ENCODE peak calls at places on chromosomes 12 and 14, in eight cellular contexts. One of them, this sample, is unnamed.

GRCh38 chr12:10130042-10130441 is at the start of gene CLEC7A:
- DNase-seq in B cell: peak
- DNase-seq in progenitor cell of endocrine pancreas: no peak
- DNase-seq in CD8-positive, alpha-beta memory T cell: no peak
- DNase-seq in nucleus accumbens: no peak
- DNase-seq in body of pancreas: no peak
- DNase-seq in CD4-positive, alpha-beta memory T cell: no peak
- DNase-seq in AG09309: no peak
- DNase-seq in this sample: no peak

GRCh38 chr12:47811581-47812484 is 7.9 kb downstream of the HDAC7 start:
- DNase-seq in CD4-positive, alpha-beta memory T cell: no peak
- DNase-seq in AG09309: peak
- DNase-seq in B cell: no peak
- DNase-seq in nucleus accumbens: no peak
- DNase-seq in progenitor cell of endocrine pancreas: no peak
- DNase-seq in body of pancreas: no peak
- DNase-seq in CD8-positive, alpha-beta memory T cell: no peak
- DNase-seq in this sample: no peak

GRCh38 chr14:101551729-101552595 is 9.3 kb upstream of the DIO3 start:
- DNase-seq in CD8-positive, alpha-beta memory T cell: no peak
- DNase-seq in AG09309: no peak
- DNase-seq in CD4-positive, alpha-beta memory T cell: no peak
- DNase-seq in progenitor cell of endocrine pancreas: no peak
- DNase-seq in nucleus accumbens: no peak
- DNase-seq in B cell: no peak
- DNase-seq in body of pancreas: no peak
- DNase-seq in this sample: no peak

GRCh38 chr12:92890601-92891106 is 38.4 kb downstream of the EEA1 start:
- DNase-seq in body of pancreas: no peak
- DNase-seq in B cell: no peak
- DNase-seq in progenitor cell of endocrine pancreas: no peak
- DNase-seq in CD4-positive, alpha-beta memory T cell: no peak
- DNase-seq in CD8-positive, alpha-beta memory T cell: no peak
- DNase-seq in AG09309: no peak
- DNase-seq in nucleus accumbens: no peak
- DNase-seq in this sample: no peak

GRCh38 chr12:18580286-18580685 is 157.5 kb downstream of the PLCZ1 start:
- DNase-seq in body of pancreas: no peak
- DNase-seq in CD8-positive, alpha-beta memory T cell: no peak
- DNase-seq in B cell: no peak
- DNase-seq in nucleus accumbens: no peak
- DNase-seq in progenitor cell of endocrine pancreas: no peak
- DNase-seq in CD4-positive, alpha-beta memory T cell: no peak
- DNase-seq in AG09309: no peak
- DNase-seq in this sample: no peak

GRCh38 chr12:64820593-64820992 is 3.9 kb upstream of the TBC1D30 start:
- DNase-seq in CD8-positive, alpha-beta memory T cell: no peak
- DNase-seq in AG09309: no peak
- DNase-seq in B cell: no peak
- DNase-seq in progenitor cell of endocrine pancreas: no peak
- DNase-seq in body of pancreas: no peak
- DNase-seq in nucleus accumbens: no peak
- DNase-seq in CD4-positive, alpha-beta memory T cell: no peak
- DNase-seq in this sample: no peak

GRCh38 chr14:43898709-43899108 is 608.4 kb downstream of the FSCB start:
- DNase-seq in CD8-positive, alpha-beta memory T cell: no peak
- DNase-seq in CD4-positive, alpha-beta memory T cell: no peak
- DNase-seq in body of pancreas: no peak
- DNase-seq in B cell: no peak
- DNase-seq in nucleus accumbens: no peak
- DNase-seq in progenitor cell of endocrine pancreas: no peak
- DNase-seq in AG09309: no peak
- DNase-seq in this sample: no peak

GRCh38 chr12:9211687-9212086 is 3.5 kb upstream of the PZP start:
- DNase-seq in AG09309: no peak
- DNase-seq in CD4-positive, alpha-beta memory T cell: no peak
- DNase-seq in nucleus accumbens: no peak
- DNase-seq in CD8-positive, alpha-beta memory T cell: no peak
- DNase-seq in progenitor cell of endocrine pancreas: no peak
- DNase-seq in B cell: no peak
- DNase-seq in body of pancreas: no peak
- DNase-seq in this sample: no peak

GRCh38 chr12:79566452-79566851 is 124.3 kb downstream of the PAWR start:
- DNase-seq in AG09309: no peak
- DNase-seq in nucleus accumbens: no peak
- DNase-seq in CD4-positive, alpha-beta memory T cell: no peak
- DNase-seq in B cell: no peak
- DNase-seq in body of pancreas: no peak
- DNase-seq in progenitor cell of endocrine pancreas: no peak
- DNase-seq in CD8-positive, alpha-beta memory T cell: no peak
- DNase-seq in this sample: no peak

GRCh38 chr12:52601671-52602070 is 408 bp upstream of the KRT72 start:
- DNase-seq in progenitor cell of endocrine pancreas: no peak
- DNase-seq in body of pancreas: no peak
- DNase-seq in CD4-positive, alpha-beta memory T cell: no peak
- DNase-seq in B cell: no peak
- DNase-seq in AG09309: no peak
- DNase-seq in CD8-positive, alpha-beta memory T cell: no peak
- DNase-seq in nucleus accumbens: no peak
- DNase-seq in this sample: no peak

GRCh38 chr12:20631711-20632110 is 63.4 kb upstream of the SLCO1C1 start:
- DNase-seq in CD8-positive, alpha-beta memory T cell: no peak
- DNase-seq in progenitor cell of endocrine pancreas: no peak
- DNase-seq in AG09309: peak
- DNase-seq in B cell: no peak
- DNase-seq in nucleus accumbens: no peak
- DNase-seq in body of pancreas: no peak
- DNase-seq in CD4-positive, alpha-beta memory T cell: no peak
- DNase-seq in this sample: no peak

GRCh38 chr12:17802657-17803641 is 287.0 kb downstream of the RERGL start:
- DNase-seq in B cell: no peak
- DNase-seq in AG09309: no peak
- DNase-seq in progenitor cell of endocrine pancreas: no peak
- DNase-seq in CD8-positive, alpha-beta memory T cell: no peak
- DNase-seq in body of pancreas: no peak
- DNase-seq in nucleus accumbens: no peak
- DNase-seq in CD4-positive, alpha-beta memory T cell: no peak
- DNase-seq in this sample: no peak

GRCh38 chr14:62213516-62213915 is 451.3 kb downstream of the SNAPC1 start:
- DNase-seq in AG09309: no peak
- DNase-seq in CD8-positive, alpha-beta memory T cell: no peak
- DNase-seq in body of pancreas: no peak
- DNase-seq in B cell: no peak
- DNase-seq in CD4-positive, alpha-beta memory T cell: no peak
- DNase-seq in nucleus accumbens: no peak
- DNase-seq in progenitor cell of endocrine pancreas: no peak
- DNase-seq in this sample: no peak

GRCh38 chr14:29463727-29464370 is 463.8 kb downstream of the PRKD1 start:
- DNase-seq in AG09309: no peak
- DNase-seq in nucleus accumbens: no peak
- DNase-seq in body of pancreas: no peak
- DNase-seq in B cell: no peak
- DNase-seq in CD8-positive, alpha-beta memory T cell: no peak
- DNase-seq in progenitor cell of endocrine pancreas: no peak
- DNase-seq in CD4-positive, alpha-beta memory T cell: no peak
- DNase-seq in this sample: no peak